ENCODE peak calls at places on chromosomes 7 and 10, in ten cellular contexts. Z is astrocyte of the spinal cord, Q is epithelial cell of esophagus, D is tibial nerve, S is cardiac muscle cell, W is MM.1S, X is dorsolateral prefrontal cortex, B is thoracic aorta, K is kidney, T is neural progenitor cell. C is an unnamed sample.

GRCh38 chr10:19970707-19971106 is 154.5 kb downstream of the PLXDC2 start:
- DNase-seq in T (no peak), K (no peak), Q (no peak), X (no peak), Z (no peak), W (no peak), S (no peak), B (no peak), D (no peak), C (no peak)

GRCh38 chr7:151017953-151018420 is 6.3 kb downstream of the ATG9B start:
- DNase-seq in K (no peak), Z (peak; percentile 30), T (peak; percentile 90), D (peak; percentile 63), W (peak; percentile 68), B (no peak), S (peak; percentile 84), Q (peak; percentile 51), X (peak; percentile 59), C (no peak)

GRCh38 chr7:79272938-79273337 is 180.5 kb downstream of the MAGI2 start:
- DNase-seq in W (no peak), Z (peak; percentile 46), K (no peak), D (no peak), S (no peak), B (no peak), T (no peak), Q (no peak), X (no peak), C (no peak)

GRCh38 chr10:74047304-74047703 is 49.4 kb downstream of the VCL start:
- DNase-seq in Z (peak; percentile 74), Q (no peak), T (no peak), X (no peak), K (no peak), D (no peak), W (no peak), B (no peak), S (no peak), C (peak; percentile 80)

GRCh38 chr7:140463111-140463510 is 16.2 kb downstream of the MKRN1 start:
- DNase-seq in T (no peak), B (no peak), D (no peak), Z (no peak), K (no peak), Q (no peak), S (no peak), X (no peak), W (no peak), C (no peak)

GRCh38 chr7:132406039-132406438 is 170.2 kb downstream of the PLXNA4 start:
- DNase-seq in B (no peak), W (no peak), Z (peak; percentile 52), K (no peak), D (no peak), S (no peak), Q (no peak), T (no peak), X (no peak), C (no peak)

GRCh38 chr10:37819797-37820196 is 37.6 kb downstream of the ZNF248 start:
- DNase-seq in S (no peak), K (no peak), T (no peak), W (no peak), X (no peak), Q (no peak), Z (no peak), D (no peak), B (no peak), C (no peak)

GRCh38 chr7:144032483-144032882 is 16.3 kb upstream of the OR2A5 start:
- DNase-seq in X (no peak), Q (no peak), T (no peak), K (no peak), D (no peak), W (no peak), S (no peak), Z (no peak), B (no peak), C (no peak)

GRCh38 chr10:34297551-34298370 is 517.3 kb downstream of the PARD3 start:
- DNase-seq in D (no peak), Z (peak; percentile 46), B (no peak), Q (no peak), K (no peak), X (no peak), W (no peak), T (no peak), S (no peak), C (no peak)

GRCh38 chr10:29702288-29703164 is 67.8 kb upstream of the SVIL start:
- DNase-seq in W (no peak), K (no peak), X (no peak), Q (no peak), S (no peak), B (no peak), Z (no peak), T (no peak), D (no peak), C (no peak)

GRCh38 chr7:72405389-72405788 is 6.7 kb downstream of the CALN1 start:
- DNase-seq in D (no peak), T (no peak), Q (peak; percentile 9), W (no peak), S (no peak), B (no peak), Z (no peak), X (peak; percentile 26), K (no peak), C (no peak)

GRCh38 chr7:99639267-99639666 is 22.5 kb downstream of the ZSCAN25 start:
- DNase-seq in T (no peak), S (no peak), Q (no peak), D (no peak), X (no peak), K (no peak), B (no peak), Z (no peak), W (no peak), C (no peak)

DNA sequence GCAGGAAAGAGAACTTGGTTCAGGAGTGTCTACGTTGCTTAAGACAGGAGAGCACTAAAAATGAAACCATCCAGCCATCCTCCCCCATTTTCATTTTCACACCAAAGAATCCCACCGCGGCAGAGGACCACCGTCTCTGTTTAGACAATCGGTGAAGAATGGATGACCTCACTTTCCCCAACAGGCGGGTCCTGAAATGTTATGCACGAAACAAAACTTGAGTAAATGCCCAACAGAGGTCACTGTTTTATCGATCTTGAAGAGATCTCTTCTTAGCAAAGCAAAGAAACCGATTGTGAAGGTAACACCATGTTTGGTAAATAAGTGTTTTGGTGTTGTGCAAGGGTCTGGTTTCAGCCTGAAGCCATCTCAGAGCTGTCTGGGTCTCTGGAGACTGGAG is 1.4 kb upstream of the IL6 start:
- DNase-seq in Q (no peak), W (peak; percentile 64), S (no peak), D (no peak), K (no peak), B (no peak), X (no peak), Z (peak; percentile 22), T (peak; percentile 23), C (no peak)
- TF ChIP-seq CTCF in Q (no peak), W (peak; percentile 43), S (no peak), D (no peak), K (no peak), B (no peak), X (no peak), Z (no peak), T (no peak), C (no peak)

DNA sequence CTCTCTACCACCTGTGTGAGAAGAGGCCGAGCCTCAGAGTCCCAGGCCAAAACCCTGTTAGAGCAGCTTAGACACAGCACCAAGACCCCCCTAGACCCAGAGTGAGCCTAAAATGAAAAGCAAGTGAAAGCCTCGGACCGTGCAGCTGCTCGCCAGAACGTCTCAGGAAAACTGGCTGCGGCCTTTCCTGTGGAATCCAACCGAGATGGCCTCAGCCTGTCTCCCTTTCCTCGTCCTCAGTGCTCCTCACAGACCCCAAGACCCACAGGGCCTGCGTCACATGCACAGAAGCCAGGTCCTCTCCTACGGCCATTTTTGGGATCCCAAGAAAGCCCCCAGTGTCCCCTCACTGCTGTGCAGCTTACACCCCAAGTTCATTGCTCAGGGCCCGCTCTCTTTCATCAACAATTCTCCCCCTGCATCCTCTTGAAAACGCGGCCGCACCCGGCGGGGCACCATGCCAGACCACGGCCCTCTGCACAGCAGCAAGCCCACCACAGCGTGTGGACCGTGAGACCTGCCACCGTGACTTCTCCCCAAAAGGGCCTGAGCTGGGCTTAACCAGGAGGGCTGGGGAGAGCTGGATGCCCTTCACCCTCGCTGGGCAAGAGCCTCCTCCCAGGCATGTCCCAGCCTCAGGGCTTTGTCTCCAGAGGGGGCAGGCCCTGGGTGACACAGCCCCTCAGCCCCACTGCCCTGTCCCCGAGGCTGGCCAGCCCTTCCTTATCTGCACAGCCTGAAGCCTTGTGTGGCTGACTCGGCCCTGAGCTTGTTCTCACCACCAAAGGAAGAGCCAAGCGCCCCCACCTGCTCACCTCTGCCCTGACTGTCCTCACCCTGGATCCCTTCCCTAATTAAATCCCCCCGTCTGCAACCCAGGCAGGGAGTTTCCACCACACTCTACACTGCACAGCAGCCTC is 142.9 kb downstream of the PTPRN2 start:
- DNase-seq in S (no peak), X (no peak), Q (no peak), B (no peak), D (no peak), Z (no peak), W (no peak), K (peak; percentile 58), T (no peak), C (no peak)
- H3K4me3 ChIP-seq in S (no peak overlapping the region), X (no peak overlapping the region), Q (no peak overlapping the region), B (no peak overlapping the region), D (no peak overlapping the region), Z (no peak overlapping the region), W (no peak overlapping the region), K (no peak overlapping the region), T (no peak overlapping the region), C (no peak overlapping the region)

DNA sequence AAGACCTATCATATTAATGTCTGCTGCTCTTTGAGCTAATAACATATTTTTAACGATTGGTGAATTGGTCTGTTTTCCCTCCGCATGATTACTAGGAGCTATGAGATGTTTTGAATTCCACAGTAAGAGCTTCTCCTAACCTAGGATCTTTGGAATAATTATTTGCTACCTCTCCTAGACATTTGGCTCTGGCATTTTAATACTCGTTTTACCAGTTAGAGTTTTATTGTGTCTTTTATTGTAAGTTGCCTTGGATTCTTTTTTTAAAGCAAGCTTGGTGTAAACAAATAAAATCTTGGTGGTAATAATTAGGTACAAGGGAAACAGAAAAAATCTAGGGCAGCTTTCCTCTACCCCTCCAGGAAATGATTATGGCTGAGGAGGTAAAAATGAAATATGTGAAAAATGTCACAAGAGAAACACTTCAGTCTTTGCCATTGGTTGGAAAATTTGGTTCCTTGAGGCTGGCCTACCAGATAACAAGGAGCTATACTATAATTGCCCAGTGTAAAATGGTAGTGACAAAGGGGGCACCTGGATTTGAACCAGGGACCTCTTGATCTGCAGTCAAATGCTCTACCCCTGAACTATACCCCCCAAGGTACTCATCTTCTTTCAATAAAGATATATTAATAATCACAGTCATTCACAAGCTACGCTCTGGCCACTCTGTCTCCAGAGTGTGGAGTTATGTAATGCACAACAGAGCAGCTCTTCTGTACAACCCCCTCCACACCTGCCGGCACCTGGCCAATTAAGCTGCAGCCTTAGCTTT is 85.4 kb downstream of the ZNF777 start:
- DNase-seq in X (no peak), B (no peak), K (no peak), W (no peak), D (no peak), T (no peak), Z (no peak), Q (no peak), S (no peak), C (no peak)
- TF ChIP-seq CTCF in X (no peak), B (no peak), K (no peak), W (no peak), D (no peak), T (no peak), Z (no peak), Q (no peak), S (no peak), C (no peak)

DNA sequence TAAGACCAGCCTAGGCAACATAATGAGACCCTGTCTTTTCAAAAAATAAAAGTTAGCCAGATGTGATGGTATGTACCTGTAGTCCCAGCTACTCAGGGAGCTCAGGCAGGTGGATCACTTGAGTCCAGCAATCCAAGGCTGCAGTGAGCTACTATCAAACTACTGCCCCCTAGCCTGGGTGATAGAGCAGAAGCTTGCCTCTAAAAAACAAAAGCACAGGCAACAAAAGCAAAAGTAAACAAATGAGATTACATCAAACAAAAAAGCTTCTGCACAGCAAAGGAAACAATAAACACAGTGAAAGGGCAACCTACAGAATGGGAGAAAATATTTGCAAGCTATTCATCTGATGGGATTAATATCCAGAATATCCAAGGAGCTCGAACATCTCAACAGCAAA is 65.4 kb downstream of the FANK1 start:
- DNase-seq in W (no peak), K (no peak), D (no peak), B (no peak), X (no peak), T (peak; percentile 24), Z (no peak), Q (no peak), S (no peak), C (no peak)
- H3K4me3 ChIP-seq in W (no peak overlapping the region), K (no peak overlapping the region), D (no peak overlapping the region), B (no peak overlapping the region), X (no peak overlapping the region), T (no peak overlapping the region), Z (no peak overlapping the region), Q (no peak overlapping the region), S (no peak overlapping the region), C (no peak overlapping the region)